ENCODE peak calls at places on chromosomes 1 and 21, in four cellular contexts. I, P, K and L are unnamed samples.

GRCh38 chr1:170410391-170411146 is 121.4 kb upstream of the GORAB start:
- DNase-seq in K (no peak), I (no peak), P (no peak), L (no peak)

GRCh38 chr1:201503397-201504176 is 3.3 kb downstream of the CSRP1 start:
- DNase-seq in P (no peak), I (peak), K (peak), L (no peak)

GRCh38 chr1:204123376-204123775 is 28.5 kb downstream of the ETNK2 start:
- DNase-seq in K (no peak), I (no peak), P (peak), L (peak)

GRCh38 chr1:76303348-76303712 is 228.8 kb downstream of the ST6GALNAC3 start:
- DNase-seq in I (no peak), P (no peak), K (no peak), L (no peak)

GRCh38 chr1:25099343-25099951 is 132.9 kb downstream of the SYF2 start:
- DNase-seq in I (no peak), K (peak), P (no peak), L (peak)

GRCh38 chr21:41167348-41168342 is at the start of gene BACE2:
- DNase-seq in K (no peak), I (peak), P (peak), L (no peak)

GRCh38 chr1:21586926-21587601 is 77.8 kb downstream of the ALPL start:
- DNase-seq in K (peak), P (peak), I (peak), L (peak)

GRCh38 chr1:181208967-181209366 is 120.5 kb downstream of the IER5 start:
- DNase-seq in K (no peak), P (no peak), I (no peak), L (no peak)

GRCh38 chr1:38581396-38581795 is 278.2 kb downstream of the RRAGC start:
- DNase-seq in I (no peak), P (no peak), K (no peak), L (no peak)

GRCh38 chr1:185846672-185847440 is 112.7 kb downstream of the HMCN1 start:
- DNase-seq in I (no peak), K (no peak), P (no peak), L (no peak)

GRCh38 chr1:37056201-37056764 is 22.0 kb upstream of the GRIK3 start:
- DNase-seq in I (no peak), P (no peak), K (no peak), L (no peak)

GRCh38 chr21:16072692-16073091 is 342.9 kb downstream of the USP25 start:
- DNase-seq in I (no peak), K (no peak), P (no peak), L (no peak)

GRCh38 chr1:218456449-218456848 is 111.3 kb downstream of the TGFB2 start:
- DNase-seq in P (no peak), K (no peak), I (no peak), L (peak)

GRCh38 chr1:31065310-31066217 is at the start of gene PUM1:
- DNase-seq in K (peak), P (peak), I (peak), L (peak)

GRCh38 chr1:56958526-56958925 is 7.3 kb downstream of the C8B start:
- DNase-seq in I (peak), P (no peak), K (no peak), L (no peak)

GRCh38 chr1:215104283-215104682 is 21.7 kb downstream of the KCNK2 start:
- DNase-seq in K (no peak), I (no peak), P (no peak), L (no peak)

GRCh38 chr1:47646676-47647075 is 208.8 kb downstream of the FOXD2 start:
- DNase-seq in K (no peak), I (no peak), P (no peak), L (no peak)

GRCh38 chr1:169484683-169485426 is 889 bp downstream of the SLC19A2 start:
- DNase-seq in K (peak), P (peak), I (peak), L (peak)

GRCh38 chr21:34536311-34536710 is 24.3 kb upstream of the KCNE1 start:
- DNase-seq in P (no peak), I (no peak), K (no peak), L (no peak)

GRCh38 chr1:181089777-181090505 is 1.4 kb downstream of the IER5 start:
- DNase-seq in I (peak), K (peak), P (peak), L (peak)

GRCh38 chr1:180081474-180081873 is 73.2 kb upstream of the QSOX1 start:
- DNase-seq in K (no peak), I (no peak), P (no peak), L (no peak)

GRCh38 chr1:36523850-36524249 is 41.1 kb upstream of the CSF3R start:
- DNase-seq in I (no peak), K (no peak), P (no peak), L (no peak)

GRCh38 chr21:38343691-38344090 is 86.9 kb downstream of the KCNJ15 start:
- DNase-seq in K (no peak), P (no peak), I (peak), L (no peak)

GRCh38 chr1:32650752-32651460 is at the start of gene RBBP4:
- DNase-seq in P (peak), I (peak), K (peak), L (peak)

GRCh38 chr1:32647308-32648134 is 2.8 kb downstream of the ZBTB8OS start:
- DNase-seq in I (no peak), K (no peak), P (no peak), L (no peak)

GRCh38 chr1:32651461-32652073 is 559 bp downstream of the RBBP4 start:
- DNase-seq in K (no peak), I (no peak), P (no peak), L (no peak)

GRCh38 chr1:32652244-32652962 is 1.4 kb downstream of the RBBP4 start:
- DNase-seq in P (peak), K (no peak), I (no peak), L (no peak)

DNA sequence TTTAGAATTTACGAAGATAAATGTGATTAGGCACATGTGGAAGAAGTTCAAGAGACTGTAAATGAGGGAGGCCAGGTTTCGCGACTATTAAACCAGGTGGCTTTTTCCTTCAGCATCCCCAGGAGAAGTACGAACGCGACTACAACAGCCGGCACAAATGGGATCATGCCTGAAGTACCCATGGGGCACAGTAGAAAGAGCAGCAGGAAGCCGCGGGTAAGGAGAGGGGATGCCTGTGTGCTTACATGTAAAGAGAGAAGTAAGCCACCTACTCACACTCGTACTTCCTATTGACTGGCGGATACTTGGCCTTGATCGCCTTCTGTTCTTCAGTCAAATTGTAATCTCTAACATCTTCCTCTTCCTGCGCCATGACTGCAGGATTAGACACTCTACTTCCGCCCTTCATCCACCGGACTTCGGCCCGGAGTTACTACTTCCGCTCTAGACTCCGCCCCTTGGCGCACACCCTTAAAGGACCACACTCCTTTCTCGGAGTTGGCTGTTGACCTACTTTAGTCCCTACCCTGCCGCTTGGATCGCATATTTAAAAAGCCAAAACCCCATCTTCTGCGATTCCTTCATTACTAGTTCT is at the start of gene ZBTB8OS:
- DNase-seq in P (peak), I (peak), K (peak), L (peak)
- TF ChIP-seq POLR2A in P (peak), I (peak), K (peak), L (peak)

DNA sequence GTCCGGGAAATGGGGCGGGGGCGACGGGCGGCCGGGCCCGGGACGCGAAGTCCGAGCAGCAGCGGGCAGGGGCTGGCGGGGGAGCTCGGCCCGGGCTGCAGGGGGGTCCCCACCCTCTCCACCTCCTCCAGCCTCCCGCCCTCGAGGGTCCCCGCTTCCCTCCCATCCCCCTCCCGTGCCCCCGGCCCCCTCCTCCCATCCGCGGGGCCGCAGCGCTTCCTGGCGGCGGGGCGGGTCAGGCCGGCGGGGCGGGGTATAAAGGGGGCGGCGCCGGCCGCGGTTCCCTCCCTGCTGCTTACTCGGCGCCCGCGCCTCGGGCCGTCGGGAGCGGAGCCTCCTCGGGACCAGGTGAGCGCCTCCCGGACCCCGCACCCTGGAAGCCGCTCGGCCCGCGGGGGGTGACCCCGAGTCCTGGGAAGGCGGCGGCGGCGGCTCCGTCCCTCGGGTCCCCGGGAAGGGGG is at the start of gene COL6A2:
- DNase-seq in P (peak), I (peak), K (no peak), L (no peak)
- TF ChIP-seq POLR2A in P (no peak), I (peak), K (no peak), L (no peak)

GRCh38 chr1:77759090-77760028 is at the start of gene USP33:
- DNase-seq in P (peak), I (peak), K (peak), L (peak)
- TF ChIP-seq POLR2A in P (peak), I (peak), K (peak), L (peak)

GRCh38 chr1:247078315-247079140 is at the start of gene ZNF670:
- DNase-seq in I (peak), K (peak), P (peak), L (peak)
- TF ChIP-seq POLR2A in I (peak), K (peak), P (peak), L (peak)